ENCODE peak calls at places on chromosomes 2 and 18, in eight cellular contexts. U is Peyer's patch, B is uterus, O is lower leg skin, V is NB4, D is HCT116, L is GM12878, X is A549. M is an unnamed sample.

GRCh38 chr2:183024701-183025100 is 13.6 kb downstream of the NCKAP1 start:
- DNase-seq in U (no peak), B (no peak), O (no peak), V (no peak), D (no peak), L (no peak), X (no peak), M (no peak)

GRCh38 chr2:96699021-96699420 is 40.8 kb downstream of the LMAN2L start:
- DNase-seq in U (no peak), B (no peak), O (peak), V (no peak), D (no peak), L (no peak), X (no peak), M (no peak)

GRCh38 chr2:97774425-97774824 is 61.0 kb downstream of the ZAP70 start:
- DNase-seq in U (no peak), B (no peak), O (no peak), V (peak), D (no peak), L (no peak), X (no peak), M (no peak)

GRCh38 chr2:62654423-62654791 is 51.1 kb upstream of the EHBP1 start:
- DNase-seq in U (no peak), B (no peak), O (no peak), V (no peak), D (no peak), L (no peak), X (no peak), M (peak)

GRCh38 chr2:234951386-234952269 is at the start of gene SH3BP4:
- DNase-seq in U (peak), B (peak), O (peak), V (no peak), D (no peak), L (no peak), X (peak), M (peak)

GRCh38 chr18:75003089-75003488 is 205.8 kb downstream of the PTGR3 start:
- DNase-seq in U (no peak), B (no peak), O (no peak), V (peak), D (no peak), L (no peak), X (no peak), M (no peak)

GRCh38 chr2:57490746-57491145 is 555.9 kb upstream of the VRK2 start:
- DNase-seq in U (no peak), B (no peak), O (no peak), V (peak), D (no peak), L (no peak), X (no peak), M (no peak)

GRCh38 chr18:74450626-74451025 is 6.5 kb downstream of the DIPK1C start:
- DNase-seq in U (no peak), B (no peak), O (peak), V (no peak), D (no peak), L (no peak), X (no peak), M (no peak)

GRCh38 chr2:203673933-203674332 is 32.5 kb upstream of the CD28 start:
- DNase-seq in U (no peak), B (no peak), O (no peak), V (peak), D (no peak), L (peak), X (no peak), M (no peak)

GRCh38 chr2:211730215-211730614 is 808.4 kb downstream of the ERBB4 start:
- DNase-seq in U (no peak), B (no peak), O (no peak), V (no peak), D (no peak), L (no peak), X (no peak), M (no peak)

GRCh38 chr18:79553696-79554095 is 125.9 kb upstream of the CTDP1 start:
- DNase-seq in U (no peak), B (no peak), O (no peak), V (no peak), D (no peak), L (no peak), X (no peak), M (no peak)

GRCh38 chr18:79552696-79553095 is 126.9 kb upstream of the CTDP1 start:
- DNase-seq in U (no peak), B (no peak), O (peak), V (no peak), D (no peak), L (no peak), X (no peak), M (no peak)

GRCh38 chr18:79554321-79554720 is 125.3 kb upstream of the CTDP1 start:
- DNase-seq in U (no peak), B (no peak), O (peak), V (no peak), D (no peak), L (no peak), X (no peak), M (no peak)

GRCh38 chr18:79552140-79552631 is 127.4 kb upstream of the CTDP1 start:
- DNase-seq in U (no peak), B (no peak), O (peak), V (no peak), D (no peak), L (no peak), X (no peak), M (no peak)

DNA sequence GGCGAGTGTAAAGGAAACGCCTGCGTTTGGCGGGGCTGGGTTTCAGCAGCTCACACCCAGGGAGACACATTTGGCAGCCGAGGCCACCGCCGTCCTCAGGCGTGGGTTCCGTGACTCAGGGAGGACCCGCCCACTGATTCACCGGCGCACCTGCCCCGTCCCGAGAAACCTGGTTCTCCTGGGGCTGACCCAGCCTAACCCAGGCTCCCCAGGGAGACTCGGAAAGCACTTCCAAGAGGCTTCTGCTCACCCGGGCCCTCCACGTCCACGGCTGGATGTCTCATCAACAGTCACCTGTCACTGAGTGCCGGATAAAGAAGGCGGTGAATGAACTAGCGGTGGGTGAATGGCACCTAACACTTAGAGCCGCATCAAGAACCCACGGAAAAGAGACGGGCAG is 126.4 kb upstream of the CTDP1 start:
- DNase-seq in U (no peak), B (no peak), O (peak), V (no peak), D (no peak), L (no peak), X (no peak), M (no peak)
- TF ChIP-seq POLR2A in U (no peak), B (no peak), O (no peak), V (no peak), D (no peak), L (no peak), X (no peak), M (no peak)

GRCh38 chr2:8676191-8676914 is 5.5 kb upstream of the ID2 start:
- DNase-seq in U (no peak), B (peak), O (peak), V (no peak), D (no peak), L (no peak), X (no peak), M (no peak)
- TF ChIP-seq POLR2A in U (peak), B (peak), O (no peak), V (no peak), D (no peak), L (no peak), X (no peak), M (no peak)

GRCh38 chr2:11482473-11483031 is 16.6 kb upstream of the E2F6 start:
- DNase-seq in U (no peak), B (no peak), O (no peak), V (no peak), D (no peak), L (no peak), X (no peak), M (no peak)
- TF ChIP-seq POLR2A in U (no peak), B (no peak), O (no peak), V (no peak), D (no peak), L (no peak), X (no peak), M (no peak)

GRCh38 chr2:190319557-190320498 is at the start of gene HIBCH:
- DNase-seq in U (peak), B (peak), O (peak), V (peak), D (peak), L (peak), X (peak), M (peak)
- TF ChIP-seq POLR2A in U (peak), B (peak), O (no peak), V (peak), D (peak), L (peak), X (peak), M (peak)

GRCh38 chr18:10518595-10519273 is 7.1 kb upstream of the NAPG start:
- DNase-seq in U (no peak), B (peak), O (peak), V (peak), D (no peak), L (no peak), X (no peak), M (no peak)
- TF ChIP-seq POLR2A in U (no peak), B (no peak), O (no peak), V (no peak), D (no peak), L (no peak), X (no peak), M (no peak)

GRCh38 chr2:208254871-208255556 is at the start of gene IDH1:
- DNase-seq in U (peak), B (peak), O (peak), V (peak), D (peak), L (peak), X (peak), M (peak)
- TF ChIP-seq POLR2A in U (peak), B (no peak), O (no peak), V (peak), D (no peak), L (peak), X (peak), M (no peak)

GRCh38 chr2:121285077-121285449 is at the start of gene TFCP2L1:
- DNase-seq in U (no peak), B (no peak), O (no peak), V (peak), D (no peak), L (no peak), X (peak), M (no peak)
- TF ChIP-seq POLR2A in U (peak), B (no peak), O (no peak), V (no peak), D (peak), L (no peak), X (peak), M (no peak)

DNA sequence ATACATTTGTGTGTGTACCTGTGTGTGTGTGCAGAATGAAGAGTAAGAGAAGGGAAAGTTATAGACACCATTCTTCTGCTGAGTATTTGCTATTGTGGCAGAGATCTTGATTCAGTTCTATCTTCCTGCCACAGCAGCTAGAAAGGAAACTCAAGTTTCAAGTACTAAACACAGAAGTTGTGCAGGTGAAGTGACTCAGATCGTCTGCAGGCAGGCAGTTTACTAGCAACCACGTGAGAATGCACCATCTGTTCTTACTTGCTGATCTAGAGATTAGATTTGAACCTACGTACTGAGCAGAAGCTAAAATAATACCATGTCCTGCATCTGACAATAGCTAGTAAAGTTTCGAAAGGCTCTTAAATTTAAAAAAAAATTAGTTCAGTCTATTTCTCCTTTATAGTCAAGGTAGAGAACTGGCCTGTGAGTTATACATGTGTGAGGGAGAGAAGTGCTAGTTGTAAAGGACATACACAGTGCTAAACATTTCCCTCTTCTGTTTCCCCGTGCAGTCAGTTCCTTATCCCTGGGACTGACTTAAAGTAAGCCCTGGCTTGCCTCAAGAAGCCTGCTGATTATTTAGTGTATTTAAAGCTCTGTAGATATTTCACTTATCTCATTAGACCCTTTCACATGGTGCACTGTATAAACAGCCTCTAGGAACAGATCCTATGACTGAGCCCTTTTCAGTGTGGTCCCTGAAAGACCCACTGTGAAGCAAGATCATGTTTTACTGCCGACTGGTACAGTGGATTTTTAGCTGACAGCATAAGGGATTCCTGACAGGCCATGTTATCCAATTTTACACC is 45.0 kb downstream of the SLC38A11 start:
- DNase-seq in U (peak), B (no peak), O (no peak), V (no peak), D (no peak), L (no peak), X (no peak), M (no peak)
- TF ChIP-seq POLR2A in U (no peak), B (no peak), O (no peak), V (no peak), D (no peak), L (no peak), X (no peak), M (no peak)

GRCh38 chr2:215377283-215377682 is 58.6 kb downstream of the FN1 start:
- DNase-seq in U (no peak), B (no peak), O (no peak), V (no peak), D (no peak), L (no peak), X (no peak), M (no peak)
- TF ChIP-seq POLR2A in U (no peak), B (no peak), O (no peak), V (no peak), D (no peak), L (no peak), X (no peak), M (no peak)